ENCODE peak calls at places on chromosomes 3 and 15, in ten cellular contexts. One of them, this sample, is unnamed.
A peak's percentile ranks its signal among the peaks of the same experiment; 100 is the strongest.

GRCh38 chr15:55958349-55958748 is 35.1 kb downstream of the NEDD4 start:
- DNase-seq in ovary: no peak
- DNase-seq in psoas muscle: no peak
- DNase-seq in heart right ventricle: no peak
- DNase-seq in upper lobe of left lung: no peak
- DNase-seq in OCI-LY7: no peak
- DNase-seq in lower lobe of right lung: no peak
- DNase-seq in cardiac muscle cell: no peak
- DNase-seq in Karpas-422: no peak
- DNase-seq in CD8-positive, alpha-beta memory T cell: no peak
- DNase-seq in this sample: no peak

GRCh38 chr3:175489406-175489805 is 630.3 kb downstream of the NAALADL2 start:
- DNase-seq in ovary: no peak
- DNase-seq in psoas muscle: no peak
- DNase-seq in heart right ventricle: no peak
- DNase-seq in upper lobe of left lung: no peak
- DNase-seq in OCI-LY7: no peak
- DNase-seq in lower lobe of right lung: no peak
- DNase-seq in cardiac muscle cell: no peak
- DNase-seq in Karpas-422: no peak
- DNase-seq in CD8-positive, alpha-beta memory T cell: no peak
- DNase-seq in this sample: no peak

GRCh38 chr3:15339786-15340215 is 7.4 kb upstream of the SH3BP5 start:
- DNase-seq in ovary: no peak
- DNase-seq in psoas muscle: no peak
- DNase-seq in heart right ventricle: no peak
- DNase-seq in upper lobe of left lung: no peak
- DNase-seq in OCI-LY7: no peak
- DNase-seq in lower lobe of right lung: no peak
- DNase-seq in cardiac muscle cell: peak; percentile 58
- DNase-seq in Karpas-422: no peak
- DNase-seq in CD8-positive, alpha-beta memory T cell: no peak
- DNase-seq in this sample: no peak

GRCh38 chr15:61701455-61701854 is 358.8 kb downstream of the VPS13C start:
- DNase-seq in ovary: no peak
- DNase-seq in psoas muscle: no peak
- DNase-seq in heart right ventricle: no peak
- DNase-seq in upper lobe of left lung: no peak
- DNase-seq in OCI-LY7: no peak
- DNase-seq in lower lobe of right lung: no peak
- DNase-seq in cardiac muscle cell: no peak
- DNase-seq in Karpas-422: no peak
- DNase-seq in CD8-positive, alpha-beta memory T cell: no peak
- DNase-seq in this sample: no peak

GRCh38 chr3:131705558-131706051 is 202.8 kb upstream of the MRPL3 start:
- DNase-seq in ovary: no peak
- DNase-seq in psoas muscle: no peak
- DNase-seq in heart right ventricle: no peak
- DNase-seq in upper lobe of left lung: no peak
- DNase-seq in OCI-LY7: no peak
- DNase-seq in lower lobe of right lung: no peak
- DNase-seq in cardiac muscle cell: no peak
- DNase-seq in Karpas-422: no peak
- DNase-seq in CD8-positive, alpha-beta memory T cell: no peak
- DNase-seq in this sample: no peak

GRCh38 chr3:143875566-143875965 is 27.3 kb upstream of the SLC9A9 start:
- DNase-seq in ovary: no peak
- DNase-seq in psoas muscle: no peak
- DNase-seq in heart right ventricle: no peak
- DNase-seq in upper lobe of left lung: no peak
- DNase-seq in OCI-LY7: no peak
- DNase-seq in lower lobe of right lung: no peak
- DNase-seq in cardiac muscle cell: peak; percentile 56
- DNase-seq in Karpas-422: no peak
- DNase-seq in CD8-positive, alpha-beta memory T cell: no peak
- DNase-seq in this sample: no peak

GRCh38 chr3:194271459-194272035 is 79.6 kb downstream of the CPN2 start:
- DNase-seq in ovary: no peak
- DNase-seq in psoas muscle: no peak
- DNase-seq in heart right ventricle: no peak
- DNase-seq in upper lobe of left lung: no peak
- DNase-seq in OCI-LY7: no peak
- DNase-seq in lower lobe of right lung: no peak
- DNase-seq in cardiac muscle cell: no peak
- DNase-seq in Karpas-422: no peak
- DNase-seq in CD8-positive, alpha-beta memory T cell: peak; percentile 30
- DNase-seq in this sample: no peak

GRCh38 chr3:52083556-52084087 is 27.3 kb upstream of the DUSP7 start:
- DNase-seq in ovary: no peak
- DNase-seq in psoas muscle: peak; percentile 15
- DNase-seq in heart right ventricle: no peak
- DNase-seq in upper lobe of left lung: no peak
- DNase-seq in OCI-LY7: no peak
- DNase-seq in lower lobe of right lung: no peak
- DNase-seq in cardiac muscle cell: no peak
- DNase-seq in Karpas-422: no peak
- DNase-seq in CD8-positive, alpha-beta memory T cell: no peak
- DNase-seq in this sample: no peak

DNA sequence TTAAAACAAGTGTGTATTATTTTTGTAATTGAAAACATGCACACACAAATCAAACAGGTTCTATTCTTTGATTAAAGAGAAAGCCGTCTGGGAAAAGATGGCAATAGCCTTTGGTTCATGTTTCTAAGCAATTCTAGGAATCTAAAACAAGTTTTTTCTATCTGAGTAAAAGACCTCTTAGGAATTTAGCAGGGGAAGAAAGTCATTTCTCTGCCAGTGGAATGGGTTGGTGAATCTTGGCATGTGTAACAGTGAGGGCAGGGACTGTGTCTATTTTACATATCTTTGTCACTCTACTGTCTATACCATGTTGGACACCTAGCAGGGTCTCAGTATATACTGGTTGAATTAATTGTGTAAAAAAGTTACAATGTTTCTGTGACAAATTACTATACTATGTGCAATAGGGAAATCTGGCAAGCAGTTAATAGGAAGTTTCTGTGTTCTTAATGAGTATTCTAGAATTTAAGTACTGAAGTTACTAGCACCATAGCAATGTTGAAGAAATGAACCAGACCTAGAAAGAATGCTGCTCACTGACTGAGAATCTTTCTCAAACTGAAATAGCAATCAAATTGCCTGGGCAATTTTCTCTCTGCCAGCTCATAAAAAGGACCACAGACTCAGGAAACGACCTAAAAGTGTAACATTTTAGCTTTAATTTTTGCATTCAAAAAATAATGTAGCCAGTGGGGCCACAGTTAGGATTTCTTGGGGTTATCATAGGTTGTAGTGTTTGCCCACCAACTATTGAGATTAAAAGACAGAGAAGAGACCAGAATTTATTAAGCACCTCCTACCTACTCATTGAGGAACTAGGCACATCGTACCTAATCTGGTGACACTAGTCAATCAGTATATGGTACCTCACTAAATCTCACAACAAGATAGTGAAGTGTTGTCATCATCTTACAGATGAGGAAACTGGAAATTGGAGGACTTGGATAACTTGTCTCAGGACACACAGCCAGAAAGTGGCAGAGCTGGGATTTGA is 56.2 kb upstream of the LEKR1 start:
- DNase-seq in ovary: no peak
- DNase-seq in psoas muscle: no peak
- DNase-seq in heart right ventricle: no peak
- DNase-seq in upper lobe of left lung: no peak
- DNase-seq in OCI-LY7: no peak
- DNase-seq in lower lobe of right lung: no peak
- DNase-seq in cardiac muscle cell: no peak
- DNase-seq in Karpas-422: no peak
- DNase-seq in CD8-positive, alpha-beta memory T cell: no peak
- DNase-seq in this sample: no peak
- H3K4me1 ChIP-seq in ovary: no peaks in the 10 kb centered on the region
- H3K4me1 ChIP-seq in psoas muscle: no peaks in the 10 kb centered on the region
- H3K4me1 ChIP-seq in heart right ventricle: no peaks in the 10 kb centered on the region
- H3K4me1 ChIP-seq in upper lobe of left lung: no peaks in the 10 kb centered on the region
- H3K4me1 ChIP-seq in OCI-LY7: no peaks in the 10 kb centered on the region
- H3K4me1 ChIP-seq in lower lobe of right lung: no peaks in the 10 kb centered on the region
- H3K4me1 ChIP-seq in cardiac muscle cell: peaks cover 7% of the 10 kb centered on the region
- H3K4me1 ChIP-seq in Karpas-422: no peaks in the 10 kb centered on the region
- H3K4me1 ChIP-seq in CD8-positive, alpha-beta memory T cell: no peaks in the 10 kb centered on the region
- H3K4me1 ChIP-seq in this sample: no peaks in the 10 kb centered on the region

DNA sequence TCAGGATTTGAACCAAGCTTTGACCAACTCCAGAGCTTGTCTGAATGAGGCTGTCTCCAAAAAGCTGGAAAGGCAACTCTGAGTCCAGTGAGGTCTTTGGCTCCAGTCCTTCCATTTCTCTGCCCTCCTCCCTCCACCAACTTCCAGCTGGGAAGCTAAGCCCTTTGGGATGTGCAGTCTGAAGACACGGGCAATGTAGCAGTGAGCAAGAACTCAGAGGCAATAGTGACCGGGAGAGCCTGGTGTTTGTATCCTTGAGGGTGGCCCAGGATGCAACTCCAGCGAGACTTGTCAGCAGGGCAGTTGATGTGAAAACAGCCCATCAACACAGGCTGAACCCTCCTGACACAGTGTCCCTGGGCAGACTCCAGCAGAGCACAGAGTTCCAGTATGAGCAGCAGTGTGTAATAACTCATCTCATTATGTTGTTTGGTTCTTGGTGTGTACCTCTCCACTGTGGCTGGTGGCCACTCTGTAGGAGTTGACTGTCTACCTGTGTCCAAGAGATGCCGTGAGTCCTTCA is 6.7 kb downstream of the CDCP1 start:
- DNase-seq in ovary: no peak
- DNase-seq in psoas muscle: no peak
- DNase-seq in heart right ventricle: no peak
- DNase-seq in upper lobe of left lung: no peak
- DNase-seq in OCI-LY7: no peak
- DNase-seq in lower lobe of right lung: no peak
- DNase-seq in cardiac muscle cell: peak; percentile 26
- DNase-seq in Karpas-422: no peak
- DNase-seq in CD8-positive, alpha-beta memory T cell: no peak
- DNase-seq in this sample: no peak
- H3K4me1 ChIP-seq in ovary: peaks cover 2% of the 10 kb centered on the region
- H3K4me1 ChIP-seq in psoas muscle: no peaks in the 10 kb centered on the region
- H3K4me1 ChIP-seq in heart right ventricle: no peaks in the 10 kb centered on the region
- H3K4me1 ChIP-seq in upper lobe of left lung: peaks cover 19% of the 10 kb centered on the region
- H3K4me1 ChIP-seq in OCI-LY7: no peaks in the 10 kb centered on the region
- H3K4me1 ChIP-seq in lower lobe of right lung: peaks cover 32% of the 10 kb centered on the region
- H3K4me1 ChIP-seq in cardiac muscle cell: peaks cover 19% of the 10 kb centered on the region
- H3K4me1 ChIP-seq in Karpas-422: peaks cover 10% of the 10 kb centered on the region
- H3K4me1 ChIP-seq in CD8-positive, alpha-beta memory T cell: no peaks in the 10 kb centered on the region
- H3K4me1 ChIP-seq in this sample: peaks cover 7% of the 10 kb centered on the region

GRCh38 chr15:67142142-67143092 is 77.0 kb downstream of the SMAD3 start:
- DNase-seq in ovary: no peak
- DNase-seq in psoas muscle: peak; percentile 76
- DNase-seq in heart right ventricle: no peak
- DNase-seq in upper lobe of left lung: no peak
- DNase-seq in OCI-LY7: no peak
- DNase-seq in lower lobe of right lung: no peak
- DNase-seq in cardiac muscle cell: peak; percentile 69
- DNase-seq in Karpas-422: no peak
- DNase-seq in CD8-positive, alpha-beta memory T cell: no peak
- DNase-seq in this sample: no peak
- H3K4me1 ChIP-seq in ovary: peaks cover 48% of the 10 kb centered on the region
- H3K4me1 ChIP-seq in psoas muscle: peaks cover 97% of the 10 kb centered on the region
- H3K4me1 ChIP-seq in heart right ventricle: peaks cover 77% of the 10 kb centered on the region
- H3K4me1 ChIP-seq in upper lobe of left lung: peaks cover 68% of the 10 kb centered on the region
- H3K4me1 ChIP-seq in OCI-LY7: peaks cover 42% of the 10 kb centered on the region
- H3K4me1 ChIP-seq in lower lobe of right lung: peaks cover 84% of the 10 kb centered on the region
- H3K4me1 ChIP-seq in cardiac muscle cell: peaks cover 92% of the 10 kb centered on the region
- H3K4me1 ChIP-seq in Karpas-422: no peaks in the 10 kb centered on the region
- H3K4me1 ChIP-seq in CD8-positive, alpha-beta memory T cell: peaks cover 76% of the 10 kb centered on the region
- H3K4me1 ChIP-seq in this sample: peaks cover 58% of the 10 kb centered on the region

DNA sequence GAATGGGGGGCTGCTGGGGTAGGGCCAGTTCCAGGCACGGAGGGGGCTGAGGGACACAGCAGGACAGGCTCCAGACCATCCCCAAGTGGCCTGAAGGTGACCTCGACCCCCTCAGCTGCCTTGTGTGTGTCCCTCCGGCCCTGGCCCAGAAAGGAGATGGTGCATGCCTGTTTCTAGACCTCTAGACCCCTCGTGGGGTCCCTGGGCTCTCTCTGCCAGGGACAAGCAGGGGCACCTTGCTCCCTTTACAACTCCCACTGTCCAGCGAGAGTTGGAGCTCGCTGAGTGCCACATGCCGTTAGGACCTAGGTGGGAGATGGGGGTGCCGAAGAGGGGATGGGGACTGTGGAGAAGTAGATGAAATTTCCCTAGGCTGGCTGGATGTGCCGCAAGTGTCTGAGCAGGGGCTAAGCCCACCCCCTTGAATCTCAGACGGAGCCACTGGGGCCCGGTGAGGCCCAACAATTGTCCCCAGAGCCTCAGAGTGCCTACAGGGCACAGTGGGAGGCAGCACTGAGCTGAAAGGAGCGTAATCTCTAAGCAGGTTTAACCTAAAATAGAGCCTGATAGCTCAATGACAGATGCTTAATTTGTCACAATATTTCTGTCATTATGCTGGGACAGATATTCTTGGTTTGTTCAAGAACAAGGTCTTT is 23.7 kb upstream of the KLF13 start:
- DNase-seq in ovary: no peak
- DNase-seq in psoas muscle: peak; percentile 47
- DNase-seq in heart right ventricle: peak; percentile 3
- DNase-seq in upper lobe of left lung: no peak
- DNase-seq in OCI-LY7: peak; percentile 71
- DNase-seq in lower lobe of right lung: no peak
- DNase-seq in cardiac muscle cell: no peak
- DNase-seq in Karpas-422: peak; percentile 95
- DNase-seq in CD8-positive, alpha-beta memory T cell: no peak
- DNase-seq in this sample: no peak
- H3K4me1 ChIP-seq in ovary: no peaks in the 10 kb centered on the region
- H3K4me1 ChIP-seq in psoas muscle: no peaks in the 10 kb centered on the region
- H3K4me1 ChIP-seq in heart right ventricle: peaks cover 63% of the 10 kb centered on the region
- H3K4me1 ChIP-seq in upper lobe of left lung: peaks cover 21% of the 10 kb centered on the region
- H3K4me1 ChIP-seq in OCI-LY7: peaks cover 96% of the 10 kb centered on the region
- H3K4me1 ChIP-seq in lower lobe of right lung: peaks cover 28% of the 10 kb centered on the region
- H3K4me1 ChIP-seq in cardiac muscle cell: peaks cover 5% of the 10 kb centered on the region
- H3K4me1 ChIP-seq in Karpas-422: peaks cover 88% of the 10 kb centered on the region
- H3K4me1 ChIP-seq in CD8-positive, alpha-beta memory T cell: peaks cover 13% of the 10 kb centered on the region
- H3K4me1 ChIP-seq in this sample: no peaks in the 10 kb centered on the region

GRCh38 chr3:197957775-197958103 is 2.3 kb upstream of the LMLN start:
- DNase-seq in ovary: no peak
- DNase-seq in psoas muscle: no peak
- DNase-seq in heart right ventricle: no peak
- DNase-seq in upper lobe of left lung: no peak
- DNase-seq in OCI-LY7: no peak
- DNase-seq in lower lobe of right lung: no peak
- DNase-seq in cardiac muscle cell: no peak
- DNase-seq in Karpas-422: peak; percentile 61
- DNase-seq in CD8-positive, alpha-beta memory T cell: no peak
- DNase-seq in this sample: no peak
- H3K4me1 ChIP-seq in ovary: peaks cover 5% of the 10 kb centered on the region
- H3K4me1 ChIP-seq in psoas muscle: peaks cover 28% of the 10 kb centered on the region
- H3K4me1 ChIP-seq in heart right ventricle: peaks cover 51% of the 10 kb centered on the region
- H3K4me1 ChIP-seq in upper lobe of left lung: peaks cover 48% of the 10 kb centered on the region
- H3K4me1 ChIP-seq in OCI-LY7: peaks cover 45% of the 10 kb centered on the region
- H3K4me1 ChIP-seq in lower lobe of right lung: peaks cover 57% of the 10 kb centered on the region
- H3K4me1 ChIP-seq in cardiac muscle cell: peaks cover 18% of the 10 kb centered on the region
- H3K4me1 ChIP-seq in Karpas-422: peaks cover 28% of the 10 kb centered on the region
- H3K4me1 ChIP-seq in CD8-positive, alpha-beta memory T cell: peaks cover 50% of the 10 kb centered on the region
- H3K4me1 ChIP-seq in this sample: no peaks in the 10 kb centered on the region

DNA sequence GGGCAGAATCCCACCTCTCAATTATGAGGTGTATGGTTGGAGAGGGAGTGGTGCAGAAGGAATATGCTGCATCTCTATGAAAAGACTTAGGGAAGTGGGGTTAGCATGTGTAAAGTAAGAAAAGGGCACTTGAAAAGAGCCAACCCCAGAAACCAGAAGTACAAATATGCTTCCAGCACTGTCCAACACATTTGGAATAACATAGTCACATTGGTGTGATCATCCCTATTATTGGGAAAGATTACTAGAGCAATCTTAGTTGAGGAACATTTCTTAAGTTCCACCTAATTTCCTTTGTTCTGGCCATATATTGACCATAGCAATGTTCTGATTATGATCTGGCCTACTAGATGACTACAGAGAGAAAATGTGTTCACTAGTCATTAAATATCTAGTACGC is 34.3 kb downstream of the HMG20A start:
- DNase-seq in ovary: no peak
- DNase-seq in psoas muscle: no peak
- DNase-seq in heart right ventricle: no peak
- DNase-seq in upper lobe of left lung: no peak
- DNase-seq in OCI-LY7: no peak
- DNase-seq in lower lobe of right lung: no peak
- DNase-seq in cardiac muscle cell: no peak
- DNase-seq in Karpas-422: no peak
- DNase-seq in CD8-positive, alpha-beta memory T cell: no peak
- DNase-seq in this sample: no peak
- H3K4me1 ChIP-seq in ovary: peaks cover 16% of the 10 kb centered on the region
- H3K4me1 ChIP-seq in psoas muscle: peaks cover 8% of the 10 kb centered on the region
- H3K4me1 ChIP-seq in heart right ventricle: peaks cover 51% of the 10 kb centered on the region
- H3K4me1 ChIP-seq in upper lobe of left lung: peaks cover 27% of the 10 kb centered on the region
- H3K4me1 ChIP-seq in OCI-LY7: peaks cover 15% of the 10 kb centered on the region
- H3K4me1 ChIP-seq in lower lobe of right lung: peaks cover 43% of the 10 kb centered on the region
- H3K4me1 ChIP-seq in cardiac muscle cell: peaks cover 27% of the 10 kb centered on the region
- H3K4me1 ChIP-seq in Karpas-422: peaks cover 3% of the 10 kb centered on the region
- H3K4me1 ChIP-seq in CD8-positive, alpha-beta memory T cell: peaks cover 29% of the 10 kb centered on the region
- H3K4me1 ChIP-seq in this sample: no peaks in the 10 kb centered on the region